ENCODE peak calls at places on chromosome 11, in five cellular contexts. One of them, this sample, is unnamed.

GRCh38 chr11:134037093-134037908 is 31.6 kb upstream of the JAM3 start:
- DNase-seq in GM20000: peak; percentile 60
- DNase-seq in C1 segment of cervical spinal cord: peak; percentile 42
- DNase-seq in GM03348: peak; percentile 88
- DNase-seq in T-helper 2 cell: peak; percentile 79
- DNase-seq in this sample: peak; percentile 67

GRCh38 chr11:77779935-77780334 is 40.6 kb downstream of the RSF1 start:
- DNase-seq in GM20000: no peak
- DNase-seq in C1 segment of cervical spinal cord: no peak
- DNase-seq in GM03348: peak; percentile 35
- DNase-seq in T-helper 2 cell: no peak
- DNase-seq in this sample: no peak

GRCh38 chr11:68690671-68691401 is 6.5 kb downstream of the GAL start:
- DNase-seq in GM20000: no peak
- DNase-seq in C1 segment of cervical spinal cord: no peak
- DNase-seq in GM03348: no peak
- DNase-seq in T-helper 2 cell: peak; percentile 85
- DNase-seq in this sample: no peak

GRCh38 chr11:2517386-2518064 is 72.7 kb downstream of the KCNQ1 start:
- DNase-seq in GM20000: no peak
- DNase-seq in C1 segment of cervical spinal cord: no peak
- DNase-seq in GM03348: no peak
- DNase-seq in T-helper 2 cell: no peak
- DNase-seq in this sample: peak; percentile 9

GRCh38 chr11:69002101-69002742 is 10.8 kb downstream of the MRGPRF start:
- DNase-seq in GM20000: no peak
- DNase-seq in C1 segment of cervical spinal cord: no peak
- DNase-seq in GM03348: peak; percentile 54
- DNase-seq in T-helper 2 cell: no peak
- DNase-seq in this sample: no peak

GRCh38 chr11:68004551-68005335 is 846 bp upstream of the UNC93B1 start:
- DNase-seq in GM20000: no peak
- DNase-seq in C1 segment of cervical spinal cord: no peak
- DNase-seq in GM03348: no peak
- DNase-seq in T-helper 2 cell: no peak
- DNase-seq in this sample: no peak

GRCh38 chr11:37973926-37974325 is 1375.9 kb upstream of the RAG2 start:
- DNase-seq in GM20000: no peak
- DNase-seq in C1 segment of cervical spinal cord: no peak
- DNase-seq in GM03348: no peak
- DNase-seq in T-helper 2 cell: no peak
- DNase-seq in this sample: peak; percentile 43

GRCh38 chr11:122852071-122852831 is 14.0 kb downstream of the CRTAM start:
- DNase-seq in GM20000: no peak
- DNase-seq in C1 segment of cervical spinal cord: no peak
- DNase-seq in GM03348: peak; percentile 47
- DNase-seq in T-helper 2 cell: peak; percentile 32
- DNase-seq in this sample: no peak

GRCh38 chr11:120824242-120824641 is 199.7 kb upstream of the TBCEL start:
- DNase-seq in GM20000: no peak
- DNase-seq in C1 segment of cervical spinal cord: no peak
- DNase-seq in GM03348: no peak
- DNase-seq in T-helper 2 cell: no peak
- DNase-seq in this sample: no peak

GRCh38 chr11:66850588-66851250 is 6.1 kb upstream of the LRFN4 start:
- DNase-seq in GM20000: no peak
- DNase-seq in C1 segment of cervical spinal cord: no peak
- DNase-seq in GM03348: no peak
- DNase-seq in T-helper 2 cell: no peak
- DNase-seq in this sample: no peak

GRCh38 chr11:127493330-127493729 is 492.8 kb upstream of the KIRREL3 start:
- DNase-seq in GM20000: no peak
- DNase-seq in C1 segment of cervical spinal cord: no peak
- DNase-seq in GM03348: peak; percentile 21
- DNase-seq in T-helper 2 cell: no peak
- DNase-seq in this sample: no peak

GRCh38 chr11:12680246-12680939 is 6.2 kb downstream of the TEAD1 start:
- DNase-seq in GM20000: no peak
- DNase-seq in C1 segment of cervical spinal cord: peak; percentile 49
- DNase-seq in GM03348: peak; percentile 85
- DNase-seq in T-helper 2 cell: peak; percentile 59
- DNase-seq in this sample: peak; percentile 84

GRCh38 chr11:96338910-96339703 is 3.9 kb downstream of the MAML2 start:
- DNase-seq in GM20000: peak; percentile 56
- DNase-seq in C1 segment of cervical spinal cord: peak; percentile 38
- DNase-seq in GM03348: peak; percentile 21
- DNase-seq in T-helper 2 cell: peak; percentile 81
- DNase-seq in this sample: no peak

GRCh38 chr11:118287006-118287405 is 17.5 kb upstream of the CD3E start:
- DNase-seq in GM20000: no peak
- DNase-seq in C1 segment of cervical spinal cord: no peak
- DNase-seq in GM03348: no peak
- DNase-seq in T-helper 2 cell: no peak
- DNase-seq in this sample: no peak

GRCh38 chr11:95279921-95280861 is 49.2 kb upstream of the SESN3 start:
- DNase-seq in GM20000: peak; percentile 15
- DNase-seq in C1 segment of cervical spinal cord: no peak
- DNase-seq in GM03348: no peak
- DNase-seq in T-helper 2 cell: no peak
- DNase-seq in this sample: no peak

GRCh38 chr11:69309800-69310280 is 15.9 kb downstream of the MYEOV start:
- DNase-seq in GM20000: no peak
- DNase-seq in C1 segment of cervical spinal cord: no peak
- DNase-seq in GM03348: no peak
- DNase-seq in T-helper 2 cell: no peak
- DNase-seq in this sample: no peak

GRCh38 chr11:65821107-65821506 is 12.7 kb upstream of the SNX32 start:
- DNase-seq in GM20000: no peak
- DNase-seq in C1 segment of cervical spinal cord: no peak
- DNase-seq in GM03348: no peak
- DNase-seq in T-helper 2 cell: no peak
- DNase-seq in this sample: no peak

GRCh38 chr11:64447717-64448598 is 89.0 kb downstream of the RPS6KA4 start:
- DNase-seq in GM20000: peak; percentile 36
- DNase-seq in C1 segment of cervical spinal cord: no peak
- DNase-seq in GM03348: peak; percentile 51
- DNase-seq in T-helper 2 cell: no peak
- DNase-seq in this sample: peak; percentile 45

GRCh38 chr11:116703421-116703820 is 69.4 kb downstream of the BUD13 start:
- DNase-seq in GM20000: no peak
- DNase-seq in C1 segment of cervical spinal cord: no peak
- DNase-seq in GM03348: no peak
- DNase-seq in T-helper 2 cell: peak; percentile 38
- DNase-seq in this sample: no peak

GRCh38 chr11:60993611-60994010 is 22.1 kb downstream of the CD6 start:
- DNase-seq in GM20000: no peak
- DNase-seq in C1 segment of cervical spinal cord: no peak
- DNase-seq in GM03348: no peak
- DNase-seq in T-helper 2 cell: no peak
- DNase-seq in this sample: no peak

GRCh38 chr11:127223026-127223425 is 222.5 kb upstream of the KIRREL3 start:
- DNase-seq in GM20000: no peak
- DNase-seq in C1 segment of cervical spinal cord: no peak
- DNase-seq in GM03348: no peak
- DNase-seq in T-helper 2 cell: no peak
- DNase-seq in this sample: no peak

GRCh38 chr11:838441-839279 is 3.7 kb downstream of the POLR2L start:
- DNase-seq in GM20000: no peak
- DNase-seq in C1 segment of cervical spinal cord: no peak
- DNase-seq in GM03348: peak; percentile 58
- DNase-seq in T-helper 2 cell: no peak
- DNase-seq in this sample: no peak

GRCh38 chr11:19781351-19781750 is 68.7 kb downstream of the NAV2 start:
- DNase-seq in GM20000: no peak
- DNase-seq in C1 segment of cervical spinal cord: no peak
- DNase-seq in GM03348: no peak
- DNase-seq in T-helper 2 cell: no peak
- DNase-seq in this sample: no peak

GRCh38 chr11:65553301-65554001 is 4.7 kb downstream of the LTBP3 start:
- DNase-seq in GM20000: peak; percentile 71
- DNase-seq in C1 segment of cervical spinal cord: no peak
- DNase-seq in GM03348: no peak
- DNase-seq in T-helper 2 cell: peak; percentile 96
- DNase-seq in this sample: no peak

GRCh38 chr11:65445604-65446445 is 23.2 kb downstream of the NEAT1 start:
- DNase-seq in GM20000: no peak
- DNase-seq in C1 segment of cervical spinal cord: no peak
- DNase-seq in GM03348: no peak
- DNase-seq in T-helper 2 cell: peak; percentile 49
- DNase-seq in this sample: no peak

GRCh38 chr11:82899191-82899820 is 924 bp downstream of the PRCP start:
- DNase-seq in GM20000: no peak
- DNase-seq in C1 segment of cervical spinal cord: no peak
- DNase-seq in GM03348: no peak
- DNase-seq in T-helper 2 cell: peak; percentile 89
- DNase-seq in this sample: no peak

GRCh38 chr11:2578006-2578933 is 121.5 kb downstream of the KCNQ1OT1 start:
- DNase-seq in GM20000: no peak
- DNase-seq in C1 segment of cervical spinal cord: no peak
- DNase-seq in GM03348: no peak
- DNase-seq in T-helper 2 cell: no peak
- DNase-seq in this sample: no peak

GRCh38 chr11:117822031-117822521 is 2.5 kb downstream of the FXYD2 start:
- DNase-seq in GM20000: no peak
- DNase-seq in C1 segment of cervical spinal cord: no peak
- DNase-seq in GM03348: peak; percentile 55
- DNase-seq in T-helper 2 cell: peak; percentile 37
- DNase-seq in this sample: peak; percentile 75

GRCh38 chr11:64633555-64634159 is 42.6 kb downstream of the SLC22A12 start:
- DNase-seq in GM20000: no peak
- DNase-seq in C1 segment of cervical spinal cord: no peak
- DNase-seq in GM03348: no peak
- DNase-seq in T-helper 2 cell: no peak
- DNase-seq in this sample: no peak

GRCh38 chr11:64745523-64746328 is 1.8 kb upstream of the RASGRP2 start:
- DNase-seq in GM20000: peak; percentile 87
- DNase-seq in C1 segment of cervical spinal cord: no peak
- DNase-seq in GM03348: peak; percentile 82
- DNase-seq in T-helper 2 cell: peak; percentile 89
- DNase-seq in this sample: peak; percentile 78

GRCh38 chr11:102396708-102397563 is 49.9 kb downstream of the BIRC2 start:
- DNase-seq in GM20000: no peak
- DNase-seq in C1 segment of cervical spinal cord: no peak
- DNase-seq in GM03348: no peak
- DNase-seq in T-helper 2 cell: peak; percentile 73
- DNase-seq in this sample: no peak

GRCh38 chr11:130131957-130132850 is 27.4 kb upstream of the ST14 start:
- DNase-seq in GM20000: peak; percentile 74
- DNase-seq in C1 segment of cervical spinal cord: no peak
- DNase-seq in GM03348: peak; percentile 82
- DNase-seq in T-helper 2 cell: peak; percentile 62
- DNase-seq in this sample: peak; percentile 60

GRCh38 chr11:73308963-73309960 is 1.2 kb downstream of the ARHGEF17 start:
- DNase-seq in GM20000: peak; percentile 44
- DNase-seq in C1 segment of cervical spinal cord: no peak
- DNase-seq in GM03348: peak; percentile 97
- DNase-seq in T-helper 2 cell: no peak
- DNase-seq in this sample: peak; percentile 90

GRCh38 chr11:12085371-12086251 is 24.8 kb upstream of the MICAL2 start:
- DNase-seq in GM20000: no peak
- DNase-seq in C1 segment of cervical spinal cord: no peak
- DNase-seq in GM03348: no peak
- DNase-seq in T-helper 2 cell: no peak
- DNase-seq in this sample: no peak

GRCh38 chr11:62600367-62601113 is 1.1 kb downstream of the MTA2 start:
- DNase-seq in GM20000: no peak
- DNase-seq in C1 segment of cervical spinal cord: no peak
- DNase-seq in GM03348: no peak
- DNase-seq in T-helper 2 cell: peak; percentile 54
- DNase-seq in this sample: no peak

GRCh38 chr11:134499990-134500389 is 87.9 kb upstream of the B3GAT1 start:
- DNase-seq in GM20000: no peak
- DNase-seq in C1 segment of cervical spinal cord: no peak
- DNase-seq in GM03348: no peak
- DNase-seq in T-helper 2 cell: no peak
- DNase-seq in this sample: no peak

GRCh38 chr11:131893103-131893502 is 522.7 kb downstream of the NTM start:
- DNase-seq in GM20000: peak; percentile 61
- DNase-seq in C1 segment of cervical spinal cord: no peak
- DNase-seq in GM03348: no peak
- DNase-seq in T-helper 2 cell: no peak
- DNase-seq in this sample: no peak

GRCh38 chr11:69010964-69011623 is 2.0 kb downstream of the MRGPRF start:
- DNase-seq in GM20000: peak; percentile 56
- DNase-seq in C1 segment of cervical spinal cord: no peak
- DNase-seq in GM03348: peak; percentile 98
- DNase-seq in T-helper 2 cell: peak; percentile 67
- DNase-seq in this sample: peak; percentile 83

This sample was measured in mucosa of gallbladder.